ENCODE peak calls at places on chromosomes 6 and 20, in six cellular contexts. N is fibroblast of mammary gland; T is iris pigment epithelial cell; L is H9; F is AG04449; B is CD8-positive, alpha-beta T cell. S is an unnamed sample.

GRCh38 chr6:150029749-150030148 is 4.4 kb upstream of the RAET1L start:
- DNase-seq in B (no peak), F (no peak), L (no peak), T (no peak), N (no peak), S (no peak)

GRCh38 chr20:1888796-1889463 is 6.3 kb upstream of the SIRPA start:
- DNase-seq in L (no peak), B (no peak), N (peak), T (peak), F (no peak), S (no peak)

GRCh38 chr20:31815408-31816188 is 3.6 kb upstream of the MYLK2 start:
- DNase-seq in L (no peak), N (no peak), T (no peak), B (no peak), F (no peak), S (no peak)

GRCh38 chr6:139881251-139881650 is 506.8 kb upstream of the CITED2 start:
- DNase-seq in T (no peak), N (no peak), L (no peak), F (no peak), B (no peak), S (no peak)

GRCh38 chr20:25571817-25572216 is 13.5 kb downstream of the NINL start:
- DNase-seq in T (no peak), N (no peak), L (no peak), F (no peak), B (no peak), S (no peak)

GRCh38 chr20:63735859-63736718 is at the start of gene LIME1:
- DNase-seq in N (no peak), B (peak), T (no peak), L (peak), F (no peak), S (no peak)

GRCh38 chr6:14470697-14471096 is 353.1 kb downstream of the CD83 start:
- DNase-seq in T (no peak), F (no peak), L (no peak), B (no peak), N (no peak), S (no peak)

GRCh38 chr6:11356404-11357155 is 124.1 kb upstream of the NEDD9 start:
- DNase-seq in L (no peak), B (no peak), T (no peak), N (no peak), F (no peak), S (no peak)

GRCh38 chr20:46128310-46129151 is 10.4 kb downstream of the CD40 start:
- DNase-seq in N (no peak), B (no peak), T (peak), F (no peak), L (peak), S (no peak)

GRCh38 chr20:60000271-60001026 is 42.2 kb downstream of the CDH26 start:
- DNase-seq in N (no peak), L (no peak), T (no peak), F (no peak), B (no peak), S (no peak)

GRCh38 chr6:167652042-167652700 is 174.5 kb upstream of the AFDN start:
- DNase-seq in N (no peak), B (no peak), T (no peak), L (no peak), F (no peak), S (no peak)

S was measured in AG09309.